ENCODE peak calls at places on chromosome 18, in five cellular contexts. Y, S, G, A and K are unnamed samples.
A peak's percentile ranks its signal among the peaks of the same experiment; 100 is the strongest.

GRCh38 chr18:44938396-44939036 is 257.8 kb downstream of the SETBP1 start:
- DNase-seq in Y (no peak), S (no peak), G (no peak), A (no peak), K (no peak)

GRCh38 chr18:26617151-26617554 is 68.8 kb upstream of the KCTD1 start:
- DNase-seq in Y (no peak), S (no peak), G (peak; percentile 25), A (peak; percentile 90), K (peak; percentile 64)

GRCh38 chr18:59516356-59517155 is 157.5 kb upstream of the LMAN1 start:
- DNase-seq in Y (no peak), S (peak; percentile 39), G (peak; percentile 94), A (peak; percentile 92), K (peak; percentile 60)

GRCh38 chr18:3238742-3239141 is 8.9 kb upstream of the MYL12A start:
- DNase-seq in Y (no peak), S (no peak), G (no peak), A (no peak), K (no peak)

GRCh38 chr18:69900941-69901340 is 46.7 kb downstream of the CD226 start:
- DNase-seq in Y (no peak), S (no peak), G (no peak), A (no peak), K (no peak)

GRCh38 chr18:57655740-57656139 is 34.1 kb upstream of the NARS1 start:
- DNase-seq in Y (no peak), S (no peak), G (no peak), A (no peak), K (no peak)

GRCh38 chr18:2847341-2848144 is 737 bp downstream of the EMILIN2 start:
- DNase-seq in Y (peak; percentile 71), S (peak; percentile 74), G (no peak), A (no peak), K (no peak)

GRCh38 chr18:23972416-23972815 is 42.1 kb upstream of the TTC39C start:
- DNase-seq in Y (no peak), S (no peak), G (no peak), A (no peak), K (no peak)

GRCh38 chr18:73264562-73264921 is 396.8 kb upstream of the NETO1 start:
- DNase-seq in Y (no peak), S (peak; percentile 7), G (no peak), A (no peak), K (peak; percentile 13)

GRCh38 chr18:55007582-55007981 is 48.3 kb upstream of the CCDC68 start:
- DNase-seq in Y (no peak), S (no peak), G (no peak), A (peak; percentile 13), K (no peak)

GRCh38 chr18:79512461-79513380 is 117.0 kb downstream of the NFATC1 start:
- DNase-seq in Y (peak; percentile 39), S (no peak), G (no peak), A (no peak), K (no peak)

GRCh38 chr18:54232485-54233227 is 8.2 kb upstream of the MBD2 start:
- DNase-seq in Y (no peak), S (no peak), G (no peak), A (no peak), K (no peak)

GRCh38 chr18:22093731-22094374 is 75.5 kb upstream of the GATA6 start:
- DNase-seq in Y (no peak), S (peak; percentile 97), G (no peak), A (no peak), K (no peak)

GRCh38 chr18:70288171-70288850 is 534 bp upstream of the SOCS6 start:
- DNase-seq in Y (peak; percentile 68), S (no peak), G (peak; percentile 35), A (peak; percentile 39), K (no peak)

GRCh38 chr18:69186162-69186561 is 214.5 kb upstream of the DOK6 start:
- DNase-seq in Y (no peak), S (no peak), G (no peak), A (no peak), K (no peak)

GRCh38 chr18:48013162-48013561 is 82.7 kb upstream of the SMAD2 start:
- DNase-seq in Y (no peak), S (no peak), G (no peak), A (no peak), K (no peak)

GRCh38 chr18:58023108-58023507 is 20.9 kb upstream of the NEDD4L start:
- DNase-seq in Y (no peak), S (no peak), G (no peak), A (no peak), K (no peak)

DNA sequence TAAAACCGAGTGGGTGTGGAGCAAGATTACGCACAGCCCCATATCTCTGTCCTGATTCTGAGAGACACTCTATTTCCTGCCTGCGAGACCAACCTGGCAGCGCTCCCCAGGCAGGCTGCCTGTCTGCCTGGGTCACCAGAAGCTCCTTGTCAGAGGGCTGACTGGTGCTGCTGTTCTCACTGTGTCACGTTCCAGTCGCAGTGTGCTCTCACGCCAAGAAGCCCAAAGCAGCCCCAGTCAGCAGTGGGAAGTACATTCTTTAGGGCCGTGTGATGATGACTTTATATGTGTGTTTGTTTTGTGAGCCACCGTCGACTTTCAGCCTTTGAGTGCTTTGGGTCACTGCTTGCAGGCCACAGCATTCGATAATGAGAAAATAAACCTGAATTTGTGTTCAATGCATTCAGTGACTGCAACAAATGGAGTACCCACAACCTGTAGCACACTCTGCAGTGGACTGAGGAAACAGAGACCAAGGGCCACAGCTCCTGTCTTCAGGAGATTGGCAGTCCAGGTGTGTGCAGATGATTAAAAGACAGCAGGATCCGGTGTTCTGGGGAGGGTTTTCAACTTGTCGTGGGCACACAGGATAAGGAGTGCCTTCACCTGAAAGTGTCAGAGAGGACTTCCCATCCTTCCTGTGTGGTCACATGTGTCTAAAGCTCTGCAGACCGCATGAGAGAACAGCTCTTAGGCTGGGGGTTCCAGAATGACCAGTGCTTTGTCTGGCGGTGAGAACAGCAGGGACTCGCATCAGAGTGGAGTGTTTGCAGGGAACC is 4.8 kb downstream of the TNFRSF11A start:
- DNase-seq in Y (peak; percentile 46), S (no peak), G (peak; percentile 52), A (peak; percentile 83), K (no peak)
- TF ChIP-seq RAD21 in Y (no peak), S (no peak), G (no peak), A (no peak), K (no peak)

DNA sequence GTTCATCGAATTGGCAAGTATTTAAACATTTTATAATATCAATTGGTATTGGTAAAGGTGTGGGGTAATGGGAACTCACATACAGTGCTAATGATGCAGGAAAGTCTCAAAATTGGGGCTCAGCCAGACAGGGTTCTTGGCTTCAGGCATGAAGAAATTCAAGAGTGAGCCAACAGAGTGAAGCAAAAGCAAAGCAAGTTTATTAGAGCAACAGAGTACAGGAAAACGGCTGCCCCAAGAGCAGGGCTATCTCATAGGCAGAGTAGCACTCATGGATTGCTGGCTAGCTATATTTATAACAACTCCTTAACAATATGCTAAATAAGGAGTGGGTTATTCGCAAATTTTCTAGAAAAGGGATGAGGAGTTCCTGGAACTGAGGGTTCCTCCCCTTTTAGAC is 233.7 kb upstream of the NOL4 start:
- DNase-seq in Y (no peak), S (no peak), G (no peak), A (no peak), K (no peak)
- H3K4me3 ChIP-seq in Y (no peak overlapping the region), S (no peak overlapping the region), G (no peak overlapping the region), A (no peak overlapping the region), K (no peak overlapping the region)

GRCh38 chr18:12534820-12535219 is 123.1 kb downstream of the SPIRE1 start:
- DNase-seq in Y (no peak), S (no peak), G (no peak), A (no peak), K (no peak)

GRCh38 chr18:12532661-12533060 is 124.9 kb downstream of the PRELID3A start:
- DNase-seq in Y (no peak), S (no peak), G (no peak), A (no peak), K (no peak)

DNA sequence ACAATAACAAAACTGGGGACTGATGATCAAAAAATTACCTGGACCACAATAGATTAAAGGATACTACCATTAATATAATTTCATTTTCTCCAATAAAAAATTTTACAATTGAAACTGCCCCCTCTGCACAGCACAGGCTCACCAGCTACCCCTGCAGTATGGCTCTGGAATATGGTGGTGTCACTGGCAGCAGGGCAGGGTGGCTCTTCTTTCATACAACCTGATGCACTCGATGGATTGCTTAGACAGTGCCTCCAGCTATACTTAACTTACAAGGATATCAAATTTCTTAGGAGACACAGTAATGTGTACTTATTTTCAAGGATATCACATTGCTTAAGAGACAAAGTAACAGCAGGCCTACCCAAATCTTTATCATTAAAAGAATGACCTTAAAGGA is 124.0 kb downstream of the PRELID3A start:
- DNase-seq in Y (no peak), S (no peak), G (no peak), A (peak; percentile 34), K (no peak)
- TF ChIP-seq MAFK in Y (no peak), S (no peak), G (no peak), A (no peak), K (no peak)

GRCh38 chr18:29309352-29309751 is 1132.4 kb upstream of the CDH2 start:
- DNase-seq in Y (no peak), S (no peak), G (no peak), A (no peak), K (no peak)
- TF ChIP-seq RAD21 in Y (no peak), S (no peak), G (no peak), A (no peak), K (no peak)

GRCh38 chr18:28175930-28176673 is 828 bp downstream of the CDH2 start:
- DNase-seq in Y (peak; percentile 72), S (no peak), G (no peak), A (peak; percentile 27), K (peak; percentile 45)

GRCh38 chr18:28176674-28176932 is 327 bp downstream of the CDH2 start:
- DNase-seq in Y (peak; percentile 59), S (no peak), G (no peak), A (no peak), K (peak; percentile 5)

GRCh38 chr18:28176933-28177827 is at the start of gene CDH2:
- DNase-seq in Y (peak; percentile 74), S (no peak), G (peak; percentile 77), A (peak; percentile 85), K (peak; percentile 86)

GRCh38 chr18:28174181-28174906 is 2.6 kb downstream of the CDH2 start:
- DNase-seq in Y (no peak), S (no peak), G (peak; percentile 40), A (no peak), K (no peak)

GRCh38 chr18:28175047-28175929 is 1.6 kb downstream of the CDH2 start:
- DNase-seq in Y (no peak), S (no peak), G (peak; percentile 74), A (peak; percentile 42), K (peak; percentile 8)
- H3K4me3 ChIP-seq in Y (peak overlapping the region; percentile 74), S (no peak overlapping the region), G (peak overlapping the region; percentile 85), A (peak overlapping the region; percentile 99), K (peak overlapping the region; percentile 83)